ENCODE peak calls at places on chromosomes 13 and 19, in seven cellular contexts. Z, Q, L, G, F, I and N are unnamed samples. For H3K9me3, the result is how much of the 10 kb centered on the place peaks cover.

GRCh38 chr19:11570039-11570462 is 7.4 kb downstream of the ACP5 start:
- DNase-seq in Z (peak), Q (no peak), L (no peak), G (no peak), F (no peak), I (no peak), N (no peak)

GRCh38 chr19:38162632-38163031 is 61.4 kb downstream of the DPF1 start:
- DNase-seq in Z (no peak), Q (peak), L (no peak), G (no peak), F (no peak), I (no peak), N (no peak)

GRCh38 chr19:42159942-42160341 is 27.7 kb upstream of the POU2F2 start:
- DNase-seq in Z (no peak), Q (no peak), L (no peak), G (no peak), F (no peak), I (no peak), N (no peak)

GRCh38 chr19:17348700-17349099 is 11.3 kb downstream of the GTPBP3 start:
- DNase-seq in Z (peak), Q (peak), L (peak), G (no peak), F (no peak), I (no peak), N (no peak)

GRCh38 chr13:112325142-112325808 is 50.9 kb upstream of the SPACA7 start:
- DNase-seq in Z (no peak), Q (no peak), L (no peak), G (no peak), F (no peak), I (no peak), N (no peak)

GRCh38 chr19:2381151-2381822 is 21.2 kb downstream of the TMPRSS9 start:
- DNase-seq in Z (no peak), Q (no peak), L (no peak), G (no peak), F (no peak), I (no peak), N (no peak)

GRCh38 chr13:29704648-29705047 is 109.2 kb upstream of the SLC7A1 start:
- DNase-seq in Z (peak), Q (no peak), L (no peak), G (no peak), F (no peak), I (no peak), N (no peak)

GRCh38 chr19:18650048-18650435 is 13.2 kb downstream of the KLHL26 start:
- DNase-seq in Z (no peak), Q (no peak), L (no peak), G (no peak), F (no peak), I (no peak), N (no peak)

GRCh38 chr13:53411443-53411842 is 382.8 kb downstream of the OLFM4 start:
- DNase-seq in Z (peak), Q (no peak), L (no peak), G (no peak), F (no peak), I (no peak), N (no peak)

GRCh38 chr13:102772042-102772425 is 1.6 kb downstream of the TEX30 start:
- DNase-seq in Z (no peak), Q (no peak), L (no peak), G (no peak), F (no peak), I (no peak), N (no peak)

GRCh38 chr19:3360494-3361383 is 5.6 kb upstream of the NFIC start:
- DNase-seq in Z (peak), Q (no peak), L (no peak), G (peak), F (no peak), I (no peak), N (no peak)

GRCh38 chr13:108915095-108915633 is 285.8 kb downstream of the MYO16 start:
- DNase-seq in Z (peak), Q (peak), L (peak), G (peak), F (no peak), I (no peak), N (no peak)

GRCh38 chr19:30111051-30111450 is 169.0 kb downstream of the URI1 start:
- DNase-seq in Z (peak), Q (no peak), L (no peak), G (no peak), F (no peak), I (no peak), N (no peak)

GRCh38 chr13:110113284-110113764 is 193.6 kb downstream of the COL4A1 start:
- DNase-seq in Z (no peak), Q (peak), L (no peak), G (no peak), F (no peak), I (no peak), N (no peak)

GRCh38 chr19:11382898-11383705 is 1.0 kb downstream of the EPOR start:
- DNase-seq in Z (peak), Q (peak), L (peak), G (peak), F (peak), I (no peak), N (no peak)

GRCh38 chr13:110338441-110339101 is 31.5 kb downstream of the COL4A2 start:
- DNase-seq in Z (no peak), Q (no peak), L (no peak), G (no peak), F (no peak), I (no peak), N (no peak)

GRCh38 chr19:1063030-1063908 is 3.7 kb upstream of the ARHGAP45 start:
- DNase-seq in Z (peak), Q (peak), L (no peak), G (peak), F (peak), I (no peak), N (no peak)

GRCh38 chr13:51861728-51862300 is at the start of gene CCDC70:
- DNase-seq in Z (no peak), Q (peak), L (no peak), G (peak), F (no peak), I (no peak), N (no peak)

GRCh38 chr13:29707876-29708543 is 112.5 kb upstream of the SLC7A1 start:
- DNase-seq in Z (peak), Q (peak), L (peak), G (peak), F (peak), I (no peak), N (peak)

GRCh38 chr13:31835932-31836331 is 96.6 kb downstream of the RXFP2 start:
- DNase-seq in Z (no peak), Q (no peak), L (peak), G (no peak), F (no peak), I (no peak), N (no peak)

GRCh38 chr13:40498461-40498860 is 168.0 kb downstream of the FOXO1 start:
- DNase-seq in Z (no peak), Q (no peak), L (no peak), G (no peak), F (no peak), I (no peak), N (no peak)

GRCh38 chr19:1304197-1304924 is 18.7 kb downstream of the EFNA2 start:
- DNase-seq in Z (no peak), Q (no peak), L (peak), G (no peak), F (no peak), I (no peak), N (no peak)

GRCh38 chr19:13079542-13079986 is 23.1 kb downstream of the LYL1 start:
- DNase-seq in Z (peak), Q (no peak), L (no peak), G (peak), F (no peak), I (no peak), N (no peak)

DNA sequence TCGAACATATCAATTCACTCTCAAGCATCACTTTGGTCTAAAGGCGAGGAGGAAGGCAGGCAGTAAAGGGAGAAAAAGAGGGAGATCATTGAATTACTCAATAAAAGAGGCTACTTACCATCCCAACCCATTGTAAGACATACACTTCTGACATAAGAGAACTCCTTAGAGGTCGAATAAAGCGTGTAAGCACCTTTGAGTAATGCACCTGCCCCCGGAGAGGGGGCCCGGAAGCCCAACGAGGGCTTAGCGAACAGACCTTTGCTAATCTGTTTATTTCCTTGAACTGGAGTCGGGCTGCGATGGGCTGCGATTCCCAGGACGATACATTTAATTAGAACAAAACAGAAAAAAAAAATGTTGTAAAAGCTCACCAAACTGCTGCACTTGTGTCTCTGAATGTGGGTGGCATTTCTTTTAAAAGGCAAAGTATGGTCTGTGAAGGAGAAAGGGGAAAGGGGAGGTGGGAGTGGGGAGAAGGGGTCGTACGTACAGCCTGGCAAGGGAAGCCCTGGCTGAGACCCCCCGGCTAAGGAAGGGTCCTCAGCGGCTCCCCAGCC is 3.0 kb downstream of the ZC3H4 start:
- DNase-seq in Z (no peak), Q (no peak), L (no peak), G (peak), F (no peak), I (no peak), N (no peak)
- TF ChIP-seq REST in Z (no peak), Q (no peak), L (no peak), G (no peak), F (no peak), I (no peak), N (no peak)

DNA sequence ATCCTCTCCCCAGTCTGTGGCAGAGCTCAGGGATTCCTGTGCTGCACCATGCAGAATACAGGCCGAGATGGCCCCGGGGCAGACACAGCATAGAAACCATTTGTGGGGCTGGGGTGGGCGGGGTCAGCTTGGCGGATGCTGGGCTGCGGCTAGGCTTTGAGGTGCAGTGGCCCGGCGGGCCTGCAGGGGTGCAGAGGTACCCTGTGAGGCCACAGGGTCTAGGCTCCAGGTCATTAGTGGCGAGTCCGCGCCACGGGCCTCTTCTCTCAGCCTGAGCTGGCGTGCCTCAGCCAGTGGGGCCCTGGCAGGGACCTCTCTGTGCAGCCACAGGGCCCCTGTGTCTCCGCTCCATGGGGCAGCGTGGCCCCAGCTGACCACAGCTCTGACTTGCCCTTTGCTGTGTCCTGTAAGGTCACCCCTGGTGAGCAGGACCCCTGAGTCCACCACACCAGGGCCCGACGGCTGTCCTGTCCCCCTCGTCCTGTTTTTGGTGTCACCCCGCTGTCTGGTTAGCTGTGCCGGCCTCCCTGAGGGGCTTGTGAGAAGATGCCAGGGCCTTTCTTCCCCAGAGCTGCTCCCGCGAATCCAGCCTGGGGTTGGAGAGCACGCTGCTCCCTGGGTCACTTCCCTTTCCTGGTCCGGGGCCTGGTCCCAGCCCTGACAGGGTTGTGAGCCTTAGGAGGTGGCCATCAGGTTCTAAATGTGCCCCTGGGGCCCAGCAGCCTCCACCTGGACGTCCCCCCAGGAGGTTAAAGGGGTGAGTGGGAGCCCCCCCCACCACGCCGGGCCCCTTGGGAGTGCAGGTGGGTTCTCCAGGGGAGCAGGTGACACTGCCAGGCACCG is 12.1 kb downstream of the KDM4B start:
- DNase-seq in Z (peak), Q (no peak), L (no peak), G (no peak), F (no peak), I (no peak), N (no peak)
- TF ChIP-seq CTCF in Z (no peak), Q (no peak), L (no peak), G (no peak), F (no peak), I (no peak), N (no peak)

GRCh38 chr19:58055483-58055874 is 3.6 kb upstream of the ZNF135 start:
- DNase-seq in Z (no peak), Q (no peak), L (no peak), G (no peak), F (no peak), I (no peak), N (no peak)
- H3K9me3 ChIP-seq in Z (under half), Q (half or more), L (half or more), G (under half), F (under half), I (under half), N (under half)

GRCh38 chr13:33206425-33206824 is 79.1 kb downstream of the STARD13 start:
- DNase-seq in Z (no peak), Q (no peak), L (no peak), G (no peak), F (no peak), I (no peak), N (no peak)

GRCh38 chr13:33205804-33206221 is 79.7 kb downstream of the STARD13 start:
- DNase-seq in Z (peak), Q (no peak), L (no peak), G (no peak), F (no peak), I (no peak), N (no peak)

GRCh38 chr13:33205224-33205623 is 80.3 kb downstream of the STARD13 start:
- DNase-seq in Z (no peak), Q (no peak), L (no peak), G (no peak), F (no peak), I (no peak), N (no peak)

GRCh38 chr13:33202644-33203169 is 82.8 kb downstream of the STARD13 start:
- DNase-seq in Z (no peak), Q (no peak), L (no peak), G (no peak), F (no peak), I (no peak), N (no peak)

GRCh38 chr13:33204130-33204927 is 81.2 kb downstream of the STARD13 start:
- DNase-seq in Z (peak), Q (no peak), L (no peak), G (no peak), F (no peak), I (peak), N (no peak)
- TF ChIP-seq REST in Z (no peak), Q (no peak), L (no peak), G (no peak), F (no peak), I (no peak), N (no peak)

GRCh38 chr19:36573020-36573947 is at the start of gene ZNF529:
- DNase-seq in Z (peak), Q (peak), L (peak), G (peak), F (no peak), I (peak), N (peak)
- TF ChIP-seq CTCF in Z (no peak), Q (no peak), L (peak), G (no peak), F (no peak), I (no peak), N (no peak)